ENCODE peak calls at places on chromosome 18, in seven cellular contexts. One of them, this sample, is unnamed.

GRCh38 chr18:27838230-27838629 is 338.7 kb downstream of the CDH2 start:
- DNase-seq in PC-9: no peak
- DNase-seq in HCT116: no peak
- DNase-seq in substantia nigra: no peak
- DNase-seq in right lobe of liver: no peak
- DNase-seq in endothelial cell of umbilical vein: no peak
- DNase-seq in foreskin keratinocyte: peak
- DNase-seq in this sample: no peak

GRCh38 chr18:36297419-36298112 is at the start of gene FHOD3:
- DNase-seq in PC-9: peak
- DNase-seq in HCT116: no peak
- DNase-seq in substantia nigra: peak
- DNase-seq in right lobe of liver: peak
- DNase-seq in endothelial cell of umbilical vein: peak
- DNase-seq in foreskin keratinocyte: no peak
- DNase-seq in this sample: no peak

GRCh38 chr18:37568671-37569070 is 3.1 kb upstream of the CELF4 start:
- DNase-seq in PC-9: no peak
- DNase-seq in HCT116: no peak
- DNase-seq in substantia nigra: no peak
- DNase-seq in right lobe of liver: no peak
- DNase-seq in endothelial cell of umbilical vein: no peak
- DNase-seq in foreskin keratinocyte: no peak
- DNase-seq in this sample: no peak

GRCh38 chr18:45879681-45880655 is 54.5 kb downstream of the SIGLEC15 start:
- DNase-seq in PC-9: peak
- DNase-seq in HCT116: peak
- DNase-seq in substantia nigra: peak
- DNase-seq in right lobe of liver: peak
- DNase-seq in endothelial cell of umbilical vein: peak
- DNase-seq in foreskin keratinocyte: no peak
- DNase-seq in this sample: peak

GRCh38 chr18:56289381-56289780 is 349.0 kb downstream of the TXNL1 start:
- DNase-seq in PC-9: no peak
- DNase-seq in HCT116: no peak
- DNase-seq in substantia nigra: no peak
- DNase-seq in right lobe of liver: no peak
- DNase-seq in endothelial cell of umbilical vein: no peak
- DNase-seq in foreskin keratinocyte: no peak
- DNase-seq in this sample: no peak

GRCh38 chr18:76405761-76406356 is 89.2 kb downstream of the ZNF516 start:
- DNase-seq in PC-9: peak
- DNase-seq in HCT116: peak
- DNase-seq in substantia nigra: no peak
- DNase-seq in right lobe of liver: no peak
- DNase-seq in endothelial cell of umbilical vein: peak
- DNase-seq in foreskin keratinocyte: no peak
- DNase-seq in this sample: no peak

GRCh38 chr18:79950440-79951341 is 762 bp downstream of the SLC66A2 start:
- DNase-seq in PC-9: peak
- DNase-seq in HCT116: no peak
- DNase-seq in substantia nigra: no peak
- DNase-seq in right lobe of liver: peak
- DNase-seq in endothelial cell of umbilical vein: peak
- DNase-seq in foreskin keratinocyte: no peak
- DNase-seq in this sample: no peak

GRCh38 chr18:23578067-23578705 is 8.1 kb downstream of the NPC1 start:
- DNase-seq in PC-9: no peak
- DNase-seq in HCT116: no peak
- DNase-seq in substantia nigra: no peak
- DNase-seq in right lobe of liver: no peak
- DNase-seq in endothelial cell of umbilical vein: no peak
- DNase-seq in foreskin keratinocyte: no peak
- DNase-seq in this sample: no peak

GRCh38 chr18:40058811-40059570 is 1896.0 kb upstream of the PIK3C3 start:
- DNase-seq in PC-9: no peak
- DNase-seq in HCT116: no peak
- DNase-seq in substantia nigra: no peak
- DNase-seq in right lobe of liver: no peak
- DNase-seq in endothelial cell of umbilical vein: no peak
- DNase-seq in foreskin keratinocyte: no peak
- DNase-seq in this sample: no peak

GRCh38 chr18:48805826-48806535 is 144.8 kb downstream of the SMAD7 start:
- DNase-seq in PC-9: no peak
- DNase-seq in HCT116: no peak
- DNase-seq in substantia nigra: no peak
- DNase-seq in right lobe of liver: peak
- DNase-seq in endothelial cell of umbilical vein: no peak
- DNase-seq in foreskin keratinocyte: no peak
- DNase-seq in this sample: no peak

GRCh38 chr18:46481048-46481846 is 175.8 kb downstream of the LOXHD1 start:
- DNase-seq in PC-9: peak
- DNase-seq in HCT116: peak
- DNase-seq in substantia nigra: peak
- DNase-seq in right lobe of liver: no peak
- DNase-seq in endothelial cell of umbilical vein: peak
- DNase-seq in foreskin keratinocyte: no peak
- DNase-seq in this sample: peak

GRCh38 chr18:3596324-3597158 is 146.6 kb downstream of the TGIF1 start:
- DNase-seq in PC-9: peak
- DNase-seq in HCT116: no peak
- DNase-seq in substantia nigra: peak
- DNase-seq in right lobe of liver: peak
- DNase-seq in endothelial cell of umbilical vein: peak
- DNase-seq in foreskin keratinocyte: no peak
- DNase-seq in this sample: peak

GRCh38 chr18:55252053-55252675 is 292.9 kb upstream of the CCDC68 start:
- DNase-seq in PC-9: no peak
- DNase-seq in HCT116: no peak
- DNase-seq in substantia nigra: no peak
- DNase-seq in right lobe of liver: no peak
- DNase-seq in endothelial cell of umbilical vein: no peak
- DNase-seq in foreskin keratinocyte: no peak
- DNase-seq in this sample: no peak

GRCh38 chr18:2310824-2311349 is 260.4 kb downstream of the METTL4 start:
- DNase-seq in PC-9: no peak
- DNase-seq in HCT116: no peak
- DNase-seq in substantia nigra: no peak
- DNase-seq in right lobe of liver: no peak
- DNase-seq in endothelial cell of umbilical vein: no peak
- DNase-seq in foreskin keratinocyte: no peak
- DNase-seq in this sample: no peak

GRCh38 chr18:34942975-34943374 is 98.2 kb upstream of the MAPRE2 start:
- DNase-seq in PC-9: no peak
- DNase-seq in HCT116: no peak
- DNase-seq in substantia nigra: no peak
- DNase-seq in right lobe of liver: no peak
- DNase-seq in endothelial cell of umbilical vein: no peak
- DNase-seq in foreskin keratinocyte: no peak
- DNase-seq in this sample: no peak

GRCh38 chr18:3453540-3454364 is 3.8 kb downstream of the TGIF1 start:
- DNase-seq in PC-9: peak
- DNase-seq in HCT116: no peak
- DNase-seq in substantia nigra: no peak
- DNase-seq in right lobe of liver: no peak
- DNase-seq in endothelial cell of umbilical vein: peak
- DNase-seq in foreskin keratinocyte: peak
- DNase-seq in this sample: no peak

GRCh38 chr18:6342990-6343389 is 71.7 kb downstream of the L3MBTL4 start:
- DNase-seq in PC-9: no peak
- DNase-seq in HCT116: no peak
- DNase-seq in substantia nigra: no peak
- DNase-seq in right lobe of liver: no peak
- DNase-seq in endothelial cell of umbilical vein: no peak
- DNase-seq in foreskin keratinocyte: no peak
- DNase-seq in this sample: no peak

GRCh38 chr18:23902396-23902795 is 112.2 kb upstream of the TTC39C start:
- DNase-seq in PC-9: no peak
- DNase-seq in HCT116: no peak
- DNase-seq in substantia nigra: no peak
- DNase-seq in right lobe of liver: peak
- DNase-seq in endothelial cell of umbilical vein: no peak
- DNase-seq in foreskin keratinocyte: no peak
- DNase-seq in this sample: no peak

GRCh38 chr18:28422577-28422976 is 245.6 kb upstream of the CDH2 start:
- DNase-seq in PC-9: no peak
- DNase-seq in HCT116: no peak
- DNase-seq in substantia nigra: no peak
- DNase-seq in right lobe of liver: no peak
- DNase-seq in endothelial cell of umbilical vein: no peak
- DNase-seq in foreskin keratinocyte: no peak
- DNase-seq in this sample: no peak

GRCh38 chr18:59537581-59537980 is 159.6 kb downstream of the CCBE1 start:
- DNase-seq in PC-9: no peak
- DNase-seq in HCT116: no peak
- DNase-seq in substantia nigra: no peak
- DNase-seq in right lobe of liver: no peak
- DNase-seq in endothelial cell of umbilical vein: no peak
- DNase-seq in foreskin keratinocyte: no peak
- DNase-seq in this sample: no peak

GRCh38 chr18:77113361-77114069 is 19.1 kb downstream of the MBP start:
- DNase-seq in PC-9: no peak
- DNase-seq in HCT116: no peak
- DNase-seq in substantia nigra: no peak
- DNase-seq in right lobe of liver: no peak
- DNase-seq in endothelial cell of umbilical vein: no peak
- DNase-seq in foreskin keratinocyte: no peak
- DNase-seq in this sample: no peak

GRCh38 chr18:39840406-39840805 is 2114.6 kb upstream of the PIK3C3 start:
- DNase-seq in PC-9: no peak
- DNase-seq in HCT116: no peak
- DNase-seq in substantia nigra: no peak
- DNase-seq in right lobe of liver: no peak
- DNase-seq in endothelial cell of umbilical vein: peak
- DNase-seq in foreskin keratinocyte: peak
- DNase-seq in this sample: no peak

GRCh38 chr18:64513401-64513800 is 364.5 kb upstream of the LINC00305 start:
- DNase-seq in PC-9: no peak
- DNase-seq in HCT116: no peak
- DNase-seq in substantia nigra: no peak
- DNase-seq in right lobe of liver: no peak
- DNase-seq in endothelial cell of umbilical vein: no peak
- DNase-seq in foreskin keratinocyte: no peak
- DNase-seq in this sample: no peak
- H3K27ac ChIP-seq in PC-9: no peak
- H3K27ac ChIP-seq in HCT116: no peak
- H3K27ac ChIP-seq in substantia nigra: no peak
- H3K27ac ChIP-seq in right lobe of liver: no peak
- H3K27ac ChIP-seq in endothelial cell of umbilical vein: no peak
- H3K27ac ChIP-seq in foreskin keratinocyte: no peak
- H3K27ac ChIP-seq in this sample: no peak

GRCh38 chr18:44698518-44698917 is 17.8 kb downstream of the SETBP1 start:
- DNase-seq in PC-9: no peak
- DNase-seq in HCT116: no peak
- DNase-seq in substantia nigra: no peak
- DNase-seq in right lobe of liver: no peak
- DNase-seq in endothelial cell of umbilical vein: no peak
- DNase-seq in foreskin keratinocyte: no peak
- DNase-seq in this sample: no peak
- H3K27ac ChIP-seq in PC-9: no peak
- H3K27ac ChIP-seq in HCT116: no peak
- H3K27ac ChIP-seq in substantia nigra: no peak
- H3K27ac ChIP-seq in right lobe of liver: no peak
- H3K27ac ChIP-seq in endothelial cell of umbilical vein: no peak
- H3K27ac ChIP-seq in foreskin keratinocyte: no peak
- H3K27ac ChIP-seq in this sample: no peak

DNA sequence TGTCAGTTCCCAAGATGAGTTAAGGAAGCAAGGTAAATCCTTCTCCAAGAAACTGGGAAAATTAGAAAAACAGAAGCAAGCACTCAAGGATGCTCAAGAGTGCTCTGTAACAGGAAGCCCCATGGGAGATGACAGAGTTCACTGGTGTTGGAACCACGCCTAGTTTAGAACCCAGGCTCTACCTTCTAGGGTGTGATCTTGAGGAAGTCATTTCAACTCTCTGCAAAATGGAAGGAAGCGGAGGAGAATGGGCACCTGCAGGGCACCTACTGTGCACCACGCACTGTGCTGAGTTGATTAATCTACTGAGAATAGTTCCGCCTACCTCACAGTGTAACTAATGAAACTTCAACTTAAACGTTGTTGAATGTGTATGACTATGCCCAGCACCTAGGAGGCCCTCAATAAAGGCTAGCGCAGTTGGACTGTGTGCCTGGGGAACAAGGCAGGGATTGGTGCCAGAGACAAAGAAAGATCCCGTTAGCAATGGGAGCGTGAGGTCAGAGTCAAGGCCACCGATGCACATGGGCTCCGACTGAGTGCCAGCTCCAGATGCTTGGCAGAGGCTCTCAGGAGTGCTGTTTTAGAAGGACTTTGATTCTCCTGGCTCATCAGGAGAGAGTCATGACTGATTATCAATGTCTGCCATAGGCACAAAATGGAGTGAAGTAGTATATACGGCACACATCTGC is 93.7 kb downstream of the MAPK4 start:
- DNase-seq in PC-9: no peak
- DNase-seq in HCT116: no peak
- DNase-seq in substantia nigra: no peak
- DNase-seq in right lobe of liver: peak
- DNase-seq in endothelial cell of umbilical vein: no peak
- DNase-seq in foreskin keratinocyte: no peak
- DNase-seq in this sample: no peak
- H3K27ac ChIP-seq in PC-9: no peak
- H3K27ac ChIP-seq in HCT116: no peak
- H3K27ac ChIP-seq in substantia nigra: no peak
- H3K27ac ChIP-seq in right lobe of liver: no peak
- H3K27ac ChIP-seq in endothelial cell of umbilical vein: no peak
- H3K27ac ChIP-seq in foreskin keratinocyte: no peak
- H3K27ac ChIP-seq in this sample: no peak

GRCh38 chr18:66316708-66317107 is 287.2 kb downstream of the CDH19 start:
- DNase-seq in PC-9: no peak
- DNase-seq in HCT116: no peak
- DNase-seq in substantia nigra: no peak
- DNase-seq in right lobe of liver: no peak
- DNase-seq in endothelial cell of umbilical vein: no peak
- DNase-seq in foreskin keratinocyte: no peak
- DNase-seq in this sample: no peak

DNA sequence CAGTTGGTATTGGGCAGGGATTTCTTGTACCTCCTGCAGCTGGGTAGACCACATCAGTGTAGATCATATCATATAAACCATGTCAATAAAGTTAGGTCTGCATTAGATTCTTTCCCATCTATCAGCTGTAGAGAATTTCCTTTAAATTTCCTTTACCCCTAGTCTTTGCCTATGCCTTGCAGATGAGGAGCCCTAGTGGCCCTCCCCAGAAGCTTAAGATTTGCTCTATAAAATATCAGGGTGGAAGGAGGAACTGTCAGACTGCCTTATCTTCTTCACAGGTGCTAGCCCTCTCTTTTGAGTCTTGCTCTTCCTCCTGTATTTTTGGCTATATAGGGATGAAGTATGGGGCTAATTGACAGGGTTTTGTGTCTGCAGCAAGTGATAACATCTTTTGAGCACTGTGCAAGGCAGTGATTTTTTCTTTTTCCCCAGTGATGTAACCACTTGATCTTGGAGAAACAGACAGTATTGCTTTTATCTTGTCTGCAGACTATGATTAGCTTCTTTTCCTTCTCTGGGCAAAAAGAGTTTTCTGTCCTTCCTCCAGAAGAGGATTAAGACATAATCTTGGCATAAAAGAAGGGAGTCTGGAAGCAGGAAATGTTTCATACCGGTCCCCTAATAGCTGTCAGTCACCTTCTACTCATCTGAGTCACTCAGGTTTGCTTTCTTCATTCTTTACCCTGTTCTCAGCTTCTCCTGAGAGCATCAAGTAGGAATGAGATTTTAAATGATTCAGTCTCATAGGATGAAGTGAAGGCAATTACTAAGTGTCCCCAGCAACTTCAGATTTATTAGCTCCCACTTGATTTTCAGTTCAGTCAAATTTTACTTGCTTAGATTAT is 286.4 kb downstream of the CDH19 start:
- DNase-seq in PC-9: no peak
- DNase-seq in HCT116: no peak
- DNase-seq in substantia nigra: no peak
- DNase-seq in right lobe of liver: no peak
- DNase-seq in endothelial cell of umbilical vein: no peak
- DNase-seq in foreskin keratinocyte: no peak
- DNase-seq in this sample: no peak
- H3K27ac ChIP-seq in PC-9: no peak
- H3K27ac ChIP-seq in HCT116: no peak
- H3K27ac ChIP-seq in substantia nigra: no peak
- H3K27ac ChIP-seq in right lobe of liver: no peak
- H3K27ac ChIP-seq in endothelial cell of umbilical vein: no peak
- H3K27ac ChIP-seq in foreskin keratinocyte: no peak
- H3K27ac ChIP-seq in this sample: no peak

This sample was measured in CD8-positive, alpha-beta memory T cell.